ENCODE peak calls at places on chromosomes 5 and 9, in ten cellular contexts. Q is activated gamma-delta T cell treated with Interleukin-2 at 50 U/mL for 16 hours, I is EH, S is caudate nucleus, E is left lung, W is HTR-8/SVneo, N is tibial nerve, T is type B pancreatic cell, J is Right ventricle myocardium superior, K is glomerular endothelial cell. Z is an unnamed sample.

GRCh38 chr9:33272061-33272460 is 7.2 kb downstream of the CHMP5 start:
- DNase-seq in J (no peak), N (no peak), S (no peak), I (peak), T (no peak), K (no peak), Q (no peak), W (no peak), E (no peak), Z (no peak)

GRCh38 chr9:136225748-136226679 is 19.6 kb downstream of the QSOX2 start:
- DNase-seq in E (peak), Q (peak), T (no peak), N (no peak), K (no peak), I (peak), J (peak), S (peak), W (peak), Z (peak)

GRCh38 chr5:78523314-78524193 is 125.0 kb downstream of the LHFPL2 start:
- DNase-seq in J (no peak), I (no peak), N (no peak), T (no peak), E (no peak), K (peak), Q (no peak), S (no peak), W (no peak), Z (no peak)

GRCh38 chr9:5917273-5917672 is 26.6 kb downstream of the MLANA start:
- DNase-seq in N (no peak), I (no peak), Q (no peak), T (no peak), S (no peak), E (no peak), W (no peak), J (no peak), K (no peak), Z (no peak)

GRCh38 chr5:120257358-120257971 is 206.6 kb upstream of the PRR16 start:
- DNase-seq in S (no peak), I (no peak), J (no peak), T (no peak), Q (no peak), W (no peak), N (no peak), E (no peak), K (no peak), Z (no peak)

GRCh38 chr5:179668404-179668803 is 12.4 kb downstream of the CBY3 start:
- DNase-seq in N (no peak), W (no peak), S (no peak), K (no peak), Q (peak), E (no peak), I (peak), T (no peak), J (peak), Z (no peak)

GRCh38 chr9:35832814-35833213 is 3.8 kb downstream of the TMEM8B start:
- DNase-seq in W (no peak), S (no peak), Q (no peak), K (no peak), N (no peak), J (no peak), I (no peak), E (no peak), T (no peak), Z (no peak)

GRCh38 chr5:3180610-3181009 is 415.0 kb upstream of the IRX1 start:
- DNase-seq in W (no peak), Q (no peak), K (no peak), T (no peak), N (no peak), E (no peak), S (no peak), J (no peak), I (no peak), Z (no peak)

GRCh38 chr5:45772402-45772801 is 76.2 kb upstream of the HCN1 start:
- DNase-seq in T (no peak), S (no peak), J (no peak), Q (no peak), K (no peak), N (no peak), I (no peak), E (no peak), W (no peak), Z (no peak)

GRCh38 chr5:102845041-102845440 is 89.9 kb downstream of the PAM start:
- DNase-seq in S (no peak), J (no peak), K (no peak), W (no peak), T (no peak), N (no peak), Q (no peak), I (no peak), E (no peak), Z (no peak)

GRCh38 chr5:109387408-109387974 is 22.3 kb downstream of the PJA2 start:
- DNase-seq in T (no peak), J (no peak), N (no peak), S (no peak), K (no peak), W (no peak), E (no peak), Q (no peak), I (no peak), Z (no peak)

GRCh38 chr5:97422678-97423077 is 239.6 kb upstream of the RIOK2 start:
- DNase-seq in S (no peak), J (no peak), N (no peak), I (peak), W (no peak), K (no peak), Q (no peak), T (no peak), E (no peak), Z (no peak)

GRCh38 chr5:87829214-87829551 is 416.5 kb upstream of the CCNH start:
- DNase-seq in W (no peak), S (no peak), Q (no peak), J (peak), K (no peak), I (peak), T (no peak), N (peak), E (no peak), Z (no peak)

Z was measured in NCI-H1048.